ENCODE peak calls at places on chromosomes 7 and 10, in six cellular contexts. E, U, I, V, B and K are unnamed samples.

GRCh38 chr7:115679976-115680375 is 350.6 kb downstream of the TFEC start:
- DNase-seq in E (peak; percentile 72), B (peak; percentile 57), V (no peak), I (peak; percentile 65), U (peak; percentile 59), K (peak; percentile 29)

GRCh38 chr10:89684604-89685003 is 16.8 kb upstream of the KIF20B start:
- DNase-seq in V (no peak), E (no peak), U (peak; percentile 46), I (peak; percentile 22), B (no peak), K (peak; percentile 34)

GRCh38 chr7:18295781-18296417 is 199.7 kb upstream of the HDAC9 start:
- DNase-seq in B (no peak), I (peak; percentile 3), E (no peak), V (no peak), U (no peak), K (no peak)

GRCh38 chr7:85286449-85286848 is 99.6 kb upstream of the SEMA3D start:
- DNase-seq in B (no peak), V (no peak), I (no peak), E (peak; percentile 16), U (no peak), K (no peak)

GRCh38 chr10:110919971-110920881 is 822 bp downstream of the SHOC2 start:
- DNase-seq in U (peak; percentile 17), E (peak; percentile 70), V (no peak), I (peak; percentile 39), B (no peak), K (peak; percentile 61)

GRCh38 chr10:80553436-80553835 is 15.7 kb downstream of the SH2D4B start:
- DNase-seq in B (no peak), V (no peak), E (no peak), U (no peak), I (no peak), K (no peak)

GRCh38 chr7:108057951-108058391 is 55.0 kb upstream of the LAMB1 start:
- DNase-seq in V (no peak), I (peak; percentile 51), E (no peak), U (no peak), B (no peak), K (no peak)

GRCh38 chr7:158375034-158375433 is 212.6 kb downstream of the PTPRN2 start:
- DNase-seq in B (no peak), E (no peak), V (no peak), U (no peak), I (no peak), K (no peak)

GRCh38 chr10:124417846-124418725 is 637 bp downstream of the OAT start:
- DNase-seq in B (no peak), I (peak; percentile 62), U (peak; percentile 44), V (no peak), E (peak; percentile 74), K (peak; percentile 66)

GRCh38 chr7:18552943-18553584 is 57.5 kb downstream of the HDAC9 start:
- DNase-seq in V (no peak), B (no peak), I (no peak), U (no peak), E (no peak), K (no peak)

GRCh38 chr10:126564297-126564888 is 106.1 kb downstream of the C10orf90 start:
- DNase-seq in V (no peak), U (no peak), E (no peak), B (no peak), I (no peak), K (no peak)

GRCh38 chr10:57955076-57955475 is 312.6 kb downstream of the IPMK start:
- DNase-seq in E (no peak), U (peak; percentile 47), B (no peak), I (peak; percentile 13), V (no peak), K (peak; percentile 67)

GRCh38 chr7:132275384-132275783 is 300.9 kb downstream of the PLXNA4 start:
- DNase-seq in I (no peak), V (no peak), E (no peak), U (no peak), B (no peak), K (no peak)

GRCh38 chr7:139799586-139799985 is 21.8 kb upstream of the HIPK2 start:
- DNase-seq in U (no peak), I (no peak), E (no peak), V (no peak), B (no peak), K (no peak)

GRCh38 chr10:119403927-119404326 is 138.6 kb downstream of the RGS10 start:
- DNase-seq in V (no peak), U (no peak), I (peak; percentile 33), E (no peak), B (no peak), K (no peak)

GRCh38 chr10:73413108-73413527 is 740 bp downstream of the ANXA7 start:
- DNase-seq in E (peak; percentile 59), V (no peak), I (no peak), U (no peak), B (no peak), K (no peak)

GRCh38 chr10:62437696-62438095 is 63.5 kb downstream of the ZNF365 start:
- DNase-seq in E (peak; percentile 68), V (no peak), I (peak; percentile 81), B (peak; percentile 36), U (peak; percentile 82), K (peak; percentile 79)

GRCh38 chr7:136958016-136958415 is 89.6 kb downstream of the CHRM2 start:
- DNase-seq in E (no peak), B (no peak), I (peak; percentile 47), U (peak; percentile 41), V (no peak), K (no peak)

GRCh38 chr7:81004098-81004497 is 85.2 kb upstream of the SEMA3C start:
- DNase-seq in B (no peak), U (peak; percentile 81), I (peak; percentile 32), V (no peak), E (no peak), K (peak; percentile 80)

GRCh38 chr10:16518822-16519221 is 2.9 kb downstream of the C1QL3 start:
- DNase-seq in I (peak; percentile 13), V (no peak), E (no peak), U (no peak), B (no peak), K (no peak)

GRCh38 chr10:24208661-24209420 is at the start of gene KIAA1217:
- DNase-seq in E (peak; percentile 85), V (no peak), I (peak; percentile 35), U (peak; percentile 29), B (no peak), K (peak; percentile 28)

GRCh38 chr7:22943997-22944396 is 69.9 kb downstream of the HYCC1 start:
- DNase-seq in U (peak; percentile 95), V (no peak), E (peak; percentile 4), I (peak; percentile 93), B (no peak), K (no peak)

DNA sequence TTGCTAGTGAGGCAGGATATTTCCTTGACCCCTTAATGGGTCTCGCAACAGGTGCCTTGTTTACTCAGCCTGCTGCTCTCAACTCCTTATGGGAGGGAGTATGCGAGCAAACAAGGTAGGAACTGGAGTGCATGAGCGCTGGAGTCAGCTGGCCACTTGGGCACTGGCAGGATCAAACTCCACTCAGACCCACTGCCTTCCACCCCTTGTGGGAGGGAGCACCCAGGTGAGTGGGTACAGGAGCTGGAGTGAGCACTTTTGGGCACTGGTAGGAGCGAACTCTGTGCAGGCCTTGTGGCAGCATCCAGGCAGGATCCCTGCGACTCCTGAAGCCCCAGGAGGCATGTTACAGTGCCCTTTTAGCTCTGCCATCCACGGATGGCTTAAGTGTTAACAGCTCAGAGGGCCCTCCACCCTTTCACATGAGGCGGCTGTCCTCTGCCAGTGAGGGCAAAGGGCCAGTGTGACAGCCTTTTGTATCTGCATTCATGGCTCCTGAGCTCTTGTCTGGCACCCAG is 123.2 kb downstream of the ST7 start:
- DNase-seq in E (no peak), I (no peak), U (no peak), V (no peak), B (no peak), K (no peak)
- H3K9ac ChIP-seq in E (no peak overlapping the region), I (no peak overlapping the region), U (no peak overlapping the region), V (no peak overlapping the region), B (no peak overlapping the region), K (no peak overlapping the region)

GRCh38 chr10:96987141-96987841 is 155.2 kb downstream of the LCOR start:
- DNase-seq in U (no peak), V (no peak), E (no peak), I (no peak), B (no peak), K (peak; percentile 7)

GRCh38 chr10:96986200-96986856 is 154.2 kb downstream of the LCOR start:
- DNase-seq in V (no peak), U (no peak), E (no peak), I (no peak), B (no peak), K (no peak)

GRCh38 chr10:96987842-96988175 is 155.7 kb downstream of the LCOR start:
- DNase-seq in V (no peak), U (peak; percentile 59), I (no peak), E (no peak), B (no peak), K (peak; percentile 21)

GRCh38 chr10:96982149-96982930 is 150.2 kb downstream of the LCOR start:
- DNase-seq in E (no peak), I (no peak), B (no peak), U (no peak), V (no peak), K (no peak)

GRCh38 chr10:96984512-96985225 is 152.6 kb downstream of the LCOR start:
- DNase-seq in I (no peak), E (peak; percentile 83), U (no peak), V (no peak), B (peak; percentile 15), K (no peak)
- H3K9ac ChIP-seq in I (no peak overlapping the region), E (no peak overlapping the region), U (no peak overlapping the region), V (no peak overlapping the region), B (no peak overlapping the region), K (no peak overlapping the region)

GRCh38 chr10:50358411-50358810 is 107.1 kb upstream of the ASAH2 start:
- DNase-seq in E (no peak), I (no peak), U (no peak), B (no peak), V (no peak), K (no peak)
- H3K9ac ChIP-seq in E (no peak overlapping the region), I (no peak overlapping the region), U (no peak overlapping the region), B (no peak overlapping the region), V (no peak overlapping the region), K (no peak overlapping the region)

GRCh38 chr7:6028563-6028962 is 2.6 kb upstream of the ANKRD61 start:
- DNase-seq in I (no peak), V (no peak), U (no peak), B (no peak), E (no peak), K (no peak)

GRCh38 chr7:6027806-6028365 is 3.3 kb upstream of the ANKRD61 start:
- DNase-seq in B (no peak), U (no peak), V (no peak), E (no peak), I (no peak), K (no peak)

GRCh38 chr7:6023974-6024435 is 7.2 kb upstream of the ANKRD61 start:
- DNase-seq in V (no peak), I (no peak), E (no peak), U (no peak), B (no peak), K (no peak)

GRCh38 chr7:6026917-6027316 is 4.3 kb upstream of the ANKRD61 start:
- DNase-seq in B (no peak), V (no peak), E (no peak), U (no peak), I (no peak), K (no peak)

GRCh38 chr7:6026011-6026819 is 5.0 kb upstream of the ANKRD61 start:
- DNase-seq in I (peak; percentile 24), V (peak; percentile 29), E (peak; percentile 50), U (peak; percentile 20), B (peak; percentile 59), K (peak; percentile 19)
- H3K9ac ChIP-seq in I (no peak overlapping the region), V (no peak overlapping the region), E (no peak overlapping the region), U (no peak overlapping the region), B (no peak overlapping the region), K (no peak overlapping the region)